ENCODE peak calls at places on chromosomes 16 and 17, in five cellular contexts. One of them, this sample, is unnamed.

GRCh38 chr17:43917348-43918025 is 10.2 kb upstream of the MPP2 start:
- DNase-seq in heart left ventricle: peak; percentile 47
- DNase-seq in uterus: no peak
- DNase-seq in tibial artery: no peak
- DNase-seq in heart right ventricle: peak; percentile 40
- DNase-seq in this sample: peak; percentile 53

GRCh38 chr17:1762233-1762905 is 509 bp downstream of the SERPINF1 start:
- DNase-seq in tibial artery: peak; percentile 57
- DNase-seq in heart left ventricle: peak; percentile 82
- DNase-seq in uterus: peak; percentile 54
- DNase-seq in heart right ventricle: peak; percentile 59
- DNase-seq in this sample: no peak

GRCh38 chr17:76697702-76698465 is 12.9 kb downstream of the MXRA7 start:
- DNase-seq in tibial artery: no peak
- DNase-seq in heart right ventricle: no peak
- DNase-seq in heart left ventricle: peak; percentile 63
- DNase-seq in uterus: no peak
- DNase-seq in this sample: no peak

GRCh38 chr16:47503936-47504335 is 42.8 kb downstream of the PHKB start:
- DNase-seq in heart left ventricle: no peak
- DNase-seq in heart right ventricle: no peak
- DNase-seq in uterus: no peak
- DNase-seq in tibial artery: no peak
- DNase-seq in this sample: no peak

GRCh38 chr17:66165537-66166123 is 26.3 kb downstream of the CEP112 start:
- DNase-seq in tibial artery: no peak
- DNase-seq in heart right ventricle: no peak
- DNase-seq in uterus: no peak
- DNase-seq in heart left ventricle: no peak
- DNase-seq in this sample: no peak

GRCh38 chr16:22643886-22644285 is 133.2 kb downstream of the NPIPB5 start:
- DNase-seq in uterus: no peak
- DNase-seq in heart right ventricle: no peak
- DNase-seq in tibial artery: no peak
- DNase-seq in heart left ventricle: no peak
- DNase-seq in this sample: no peak

GRCh38 chr16:88706965-88707871 is 915 bp downstream of the CTU2 start:
- DNase-seq in heart left ventricle: no peak
- DNase-seq in tibial artery: no peak
- DNase-seq in heart right ventricle: no peak
- DNase-seq in uterus: no peak
- DNase-seq in this sample: no peak

GRCh38 chr17:29102046-29102445 is 59.1 kb downstream of the PIPOX start:
- DNase-seq in heart left ventricle: no peak
- DNase-seq in uterus: no peak
- DNase-seq in tibial artery: no peak
- DNase-seq in heart right ventricle: no peak
- DNase-seq in this sample: no peak

GRCh38 chr16:11047057-11047456 is 102.7 kb downstream of the CLEC16A start:
- DNase-seq in tibial artery: no peak
- DNase-seq in heart right ventricle: no peak
- DNase-seq in heart left ventricle: no peak
- DNase-seq in uterus: peak; percentile 39
- DNase-seq in this sample: no peak

GRCh38 chr17:77316191-77316641 is 175.4 kb downstream of the SEC14L1 start:
- DNase-seq in heart right ventricle: no peak
- DNase-seq in tibial artery: peak; percentile 61
- DNase-seq in heart left ventricle: peak; percentile 52
- DNase-seq in uterus: peak; percentile 85
- DNase-seq in this sample: peak; percentile 61

GRCh38 chr16:83878838-83879237 is 20.1 kb upstream of the MLYCD start:
- DNase-seq in tibial artery: no peak
- DNase-seq in heart right ventricle: no peak
- DNase-seq in uterus: no peak
- DNase-seq in heart left ventricle: no peak
- DNase-seq in this sample: no peak

GRCh38 chr16:4787068-4787467 is 1.1 kb downstream of the SEPTIN12 start:
- DNase-seq in heart left ventricle: no peak
- DNase-seq in uterus: no peak
- DNase-seq in tibial artery: no peak
- DNase-seq in heart right ventricle: no peak
- DNase-seq in this sample: no peak

GRCh38 chr17:38970128-38970527 is 2.9 kb upstream of the FBXO47 start:
- DNase-seq in uterus: no peak
- DNase-seq in tibial artery: no peak
- DNase-seq in heart left ventricle: no peak
- DNase-seq in heart right ventricle: no peak
- DNase-seq in this sample: no peak
- H3K27ac ChIP-seq in uterus: no peak overlapping the region
- H3K27ac ChIP-seq in tibial artery: no peak overlapping the region
- H3K27ac ChIP-seq in heart left ventricle: no peak overlapping the region
- H3K27ac ChIP-seq in heart right ventricle: no peak overlapping the region
- H3K27ac ChIP-seq in this sample: no peak overlapping the region

GRCh38 chr16:86952769-86953168 is 364.4 kb downstream of the C16orf95 start:
- DNase-seq in tibial artery: no peak
- DNase-seq in heart right ventricle: no peak
- DNase-seq in heart left ventricle: no peak
- DNase-seq in uterus: no peak
- DNase-seq in this sample: no peak
- H3K27ac ChIP-seq in tibial artery: peak overlapping the region; percentile 55
- H3K27ac ChIP-seq in heart right ventricle: no peak overlapping the region
- H3K27ac ChIP-seq in heart left ventricle: no peak overlapping the region
- H3K27ac ChIP-seq in uterus: no peak overlapping the region
- H3K27ac ChIP-seq in this sample: no peak overlapping the region

DNA sequence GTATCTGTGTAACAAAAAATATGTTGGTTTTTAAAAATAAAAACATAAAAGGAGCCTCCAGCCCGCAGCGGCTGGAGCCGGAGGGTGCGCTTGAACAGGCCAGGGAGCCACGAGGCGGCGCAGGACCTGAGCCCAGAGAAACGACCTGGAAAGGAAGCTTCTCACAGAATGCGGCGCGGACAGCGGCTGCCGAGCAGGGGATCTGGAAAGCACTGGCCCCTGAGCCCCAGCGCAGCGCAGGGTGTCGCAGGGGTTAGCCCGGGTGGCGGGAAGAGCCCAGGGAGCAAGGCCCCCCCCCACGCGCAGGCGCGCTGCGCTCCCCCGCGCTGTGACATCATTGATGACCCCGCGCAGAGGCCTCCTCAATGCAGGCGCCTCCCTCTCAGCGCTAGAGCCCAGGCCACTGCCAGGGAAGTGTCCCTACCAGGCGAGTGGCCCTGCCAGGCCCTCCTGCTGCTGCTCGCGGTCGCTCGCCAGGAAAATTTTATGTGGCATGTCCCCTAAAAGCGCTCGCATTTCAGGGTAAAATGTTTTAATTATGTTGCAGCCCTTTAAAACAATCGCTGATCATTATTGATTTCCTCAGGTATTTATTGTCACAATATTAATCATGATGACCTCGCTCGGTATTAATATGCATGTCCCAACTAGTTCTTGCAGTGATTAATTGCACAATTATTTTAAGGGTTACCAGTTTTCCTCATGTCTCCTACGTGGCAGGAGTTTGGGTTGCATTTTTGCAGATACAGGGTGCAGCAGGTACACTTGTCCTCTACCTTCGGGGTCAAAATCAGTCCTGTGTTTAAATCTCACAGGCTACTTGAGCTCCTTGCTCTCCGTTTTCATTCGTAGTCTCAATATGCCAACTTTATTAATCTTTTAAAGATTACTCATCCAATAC is 134.2 kb downstream of the USP22 start:
- DNase-seq in tibial artery: peak; percentile 86
- DNase-seq in uterus: peak; percentile 85
- DNase-seq in heart left ventricle: peak; percentile 93
- DNase-seq in heart right ventricle: peak; percentile 94
- DNase-seq in this sample: peak; percentile 92
- H3K27ac ChIP-seq in tibial artery: peak overlapping the region; percentile 91
- H3K27ac ChIP-seq in uterus: peak overlapping the region; percentile 91
- H3K27ac ChIP-seq in heart left ventricle: peak overlapping the region; percentile 91
- H3K27ac ChIP-seq in heart right ventricle: peak overlapping the region; percentile 87
- H3K27ac ChIP-seq in this sample: peak overlapping the region; percentile 96

DNA sequence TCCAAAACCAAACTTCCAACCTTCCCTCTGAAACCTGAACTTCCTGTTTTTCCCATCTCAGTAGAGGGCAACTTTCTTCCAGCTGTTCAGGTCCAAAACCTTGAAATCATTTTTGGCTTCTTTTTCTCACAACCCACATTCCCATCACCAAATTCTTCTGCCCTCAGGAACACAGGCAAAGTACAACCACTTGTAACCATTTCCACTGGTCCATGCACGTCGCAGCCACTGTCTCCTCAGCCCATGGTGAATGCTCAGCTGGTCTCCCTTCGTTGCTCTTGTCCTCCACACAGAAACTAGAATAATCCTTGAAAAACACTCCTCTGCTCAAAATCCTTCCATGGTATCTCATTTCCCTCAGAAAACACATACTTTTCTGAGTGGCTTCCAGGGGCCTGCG is 3.7 kb upstream of the ADAT1 start:
- DNase-seq in heart left ventricle: no peak
- DNase-seq in heart right ventricle: no peak
- DNase-seq in uterus: no peak
- DNase-seq in tibial artery: no peak
- DNase-seq in this sample: no peak
- H3K27ac ChIP-seq in heart left ventricle: no peak overlapping the region
- H3K27ac ChIP-seq in heart right ventricle: no peak overlapping the region
- H3K27ac ChIP-seq in uterus: no peak overlapping the region
- H3K27ac ChIP-seq in tibial artery: no peak overlapping the region
- H3K27ac ChIP-seq in this sample: no peak overlapping the region

DNA sequence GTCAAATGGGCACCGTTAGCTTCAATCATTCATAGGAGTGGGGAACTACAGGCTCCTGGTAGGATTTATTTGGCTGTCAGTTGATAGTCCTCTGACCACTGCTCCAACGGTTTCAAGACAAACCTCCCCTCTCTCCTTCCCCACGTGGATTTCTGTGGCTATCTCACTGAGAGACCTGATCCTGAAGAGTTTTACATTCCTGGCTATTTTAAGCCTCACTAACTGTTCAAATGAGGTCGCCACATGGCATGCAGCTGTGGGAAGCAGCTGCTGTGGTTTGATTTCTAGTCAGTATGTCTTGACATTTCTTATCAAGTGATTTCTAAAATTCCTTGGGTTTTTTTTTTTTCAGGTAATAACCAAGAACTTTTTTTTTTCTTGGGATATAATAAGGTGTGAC is 38.3 kb downstream of the CDK5R1 start:
- DNase-seq in heart left ventricle: no peak
- DNase-seq in tibial artery: no peak
- DNase-seq in heart right ventricle: no peak
- DNase-seq in uterus: no peak
- DNase-seq in this sample: no peak
- H3K27ac ChIP-seq in heart left ventricle: no peak overlapping the region
- H3K27ac ChIP-seq in tibial artery: no peak overlapping the region
- H3K27ac ChIP-seq in heart right ventricle: no peak overlapping the region
- H3K27ac ChIP-seq in uterus: no peak overlapping the region
- H3K27ac ChIP-seq in this sample: no peak overlapping the region

This sample was measured in substantia nigra.